ENCODE peak calls at places on chromosome 20, in five cellular contexts. M is IMR-90, Y is heart left ventricle, K is mammary epithelial cell, Q is right atrium auricular region. Z is an unnamed sample.
A peak's percentile ranks its signal among the peaks of the same experiment; 100 is the strongest.

GRCh38 chr20:12555369-12555768 is 453.4 kb upstream of the SPTLC3 start:
- DNase-seq in Q (no peak), Y (no peak), M (no peak), K (no peak), Z (no peak)

GRCh38 chr20:50214226-50215024 is 23.8 kb downstream of the CEBPB start:
- DNase-seq in Q (no peak), K (no peak), M (no peak), Y (no peak), Z (no peak)

GRCh38 chr20:5719861-5720401 is 30.3 kb upstream of the SHLD1 start:
- DNase-seq in M (peak; percentile 65), Q (no peak), K (peak; percentile 37), Y (no peak), Z (no peak)

GRCh38 chr20:51639206-51639832 is 96.8 kb upstream of the NFATC2 start:
- DNase-seq in Q (peak; percentile 78), K (peak; percentile 37), Y (peak; percentile 52), M (peak; percentile 70), Z (peak; percentile 51)

GRCh38 chr20:62691485-62691884 is 17.2 kb upstream of the NTSR1 start:
- DNase-seq in Y (no peak), K (no peak), Q (no peak), M (no peak), Z (no peak)

GRCh38 chr20:43853174-43853803 is 61.4 kb upstream of the TOX2 start:
- DNase-seq in M (peak; percentile 61), Y (no peak), Q (no peak), K (peak; percentile 50), Z (no peak)

GRCh38 chr20:56537997-56538396 is 5.0 kb downstream of the FAM209B start:
- DNase-seq in K (no peak), M (no peak), Y (no peak), Q (no peak), Z (no peak)

GRCh38 chr20:59662161-59662560 is 57.8 kb downstream of the PHACTR3 start:
- DNase-seq in Y (no peak), K (no peak), M (no peak), Q (no peak), Z (no peak)

GRCh38 chr20:58441723-58442122 is 52.7 kb downstream of the VAPB start:
- DNase-seq in Y (no peak), K (no peak), Q (no peak), M (no peak), Z (no peak)

GRCh38 chr20:37901280-37901666 is 1.7 kb upstream of the VSTM2L start:
- DNase-seq in Y (no peak), Q (no peak), M (no peak), K (no peak), Z (no peak)

GRCh38 chr20:37902504-37903313 is at the start of gene VSTM2L:
- DNase-seq in Y (no peak), Q (no peak), M (peak; percentile 47), K (peak; percentile 53), Z (no peak)

GRCh38 chr20:37903317-37904007 is 535 bp downstream of the VSTM2L start:
- DNase-seq in M (no peak), Q (no peak), K (no peak), Y (no peak), Z (no peak)

GRCh38 chr20:37904008-37904675 is 1.2 kb downstream of the VSTM2L start:
- DNase-seq in Q (no peak), K (no peak), Y (no peak), M (no peak), Z (no peak)

GRCh38 chr20:37901667-37902503 is 1.0 kb upstream of the VSTM2L start:
- DNase-seq in Q (no peak), M (peak; percentile 60), Y (no peak), K (peak; percentile 62), Z (no peak)
- H3K4me3 ChIP-seq in Q (peak overlapping the region; percentile 61), M (no peak overlapping the region), Y (peak overlapping the region; percentile 47), K (peak overlapping the region; percentile 35), Z (no peak overlapping the region)

GRCh38 chr20:36243726-36244125 is 7.4 kb downstream of the AAR2 start:
- DNase-seq in Y (no peak), K (no peak), Q (no peak), M (no peak), Z (no peak)

GRCh38 chr20:36238153-36238552 is 1.9 kb downstream of the AAR2 start:
- DNase-seq in Y (no peak), K (no peak), Q (no peak), M (no peak), Z (no peak)

GRCh38 chr20:36238760-36239159 is 2.5 kb downstream of the AAR2 start:
- DNase-seq in M (no peak), Q (no peak), Y (no peak), K (no peak), Z (no peak)

GRCh38 chr20:36240076-36240475 is 3.8 kb downstream of the AAR2 start:
- DNase-seq in K (no peak), M (no peak), Y (no peak), Q (no peak), Z (no peak)

DNA sequence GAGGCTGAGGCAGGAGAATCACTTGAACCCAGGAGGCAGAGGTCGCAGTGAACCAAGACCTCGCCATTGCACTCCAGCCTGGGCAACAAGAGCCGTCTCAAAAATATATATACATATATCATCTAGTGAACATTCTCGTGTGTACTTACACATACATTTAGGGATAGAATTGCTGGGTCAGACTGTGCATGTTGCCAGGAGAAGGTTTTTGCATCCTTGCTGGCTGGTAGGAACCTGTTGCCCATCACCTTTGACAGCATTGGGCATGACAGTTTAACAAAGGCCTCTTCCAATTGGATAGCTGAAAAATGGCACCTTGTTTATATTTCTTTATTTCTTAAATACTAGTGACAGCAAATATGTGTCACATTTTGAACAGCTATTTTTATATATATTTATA is 5.4 kb downstream of the AAR2 start:
- DNase-seq in Y (no peak), M (no peak), K (no peak), Q (no peak), Z (no peak)
- H3K4me3 ChIP-seq in Y (no peak overlapping the region), M (no peak overlapping the region), K (no peak overlapping the region), Q (no peak overlapping the region), Z (no peak overlapping the region)

DNA sequence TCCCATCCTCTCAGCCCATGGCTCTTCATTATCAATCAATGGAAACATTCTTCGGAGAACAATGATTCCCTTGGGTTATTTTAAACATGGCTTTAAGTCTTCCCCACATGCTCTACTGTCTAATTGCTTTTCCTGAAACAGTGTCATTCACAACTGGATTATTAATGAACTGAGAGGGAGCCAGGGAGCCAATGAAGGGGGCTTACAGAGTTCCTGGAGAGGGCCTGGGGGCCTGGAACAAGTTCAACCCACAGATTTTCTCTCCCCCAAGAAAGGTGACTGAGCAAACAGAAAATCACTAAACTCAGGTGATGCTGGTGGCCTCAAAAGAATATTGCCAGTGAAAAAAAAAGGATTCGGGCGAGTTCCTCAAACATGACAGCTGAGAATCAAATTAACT is 1.3 kb upstream of the PPP1R16B start:
- DNase-seq in K (no peak), Q (no peak), Y (no peak), M (no peak), Z (no peak)
- H3K4me3 ChIP-seq in K (no peak overlapping the region), Q (no peak overlapping the region), Y (no peak overlapping the region), M (no peak overlapping the region), Z (peak overlapping the region; percentile 62)

DNA sequence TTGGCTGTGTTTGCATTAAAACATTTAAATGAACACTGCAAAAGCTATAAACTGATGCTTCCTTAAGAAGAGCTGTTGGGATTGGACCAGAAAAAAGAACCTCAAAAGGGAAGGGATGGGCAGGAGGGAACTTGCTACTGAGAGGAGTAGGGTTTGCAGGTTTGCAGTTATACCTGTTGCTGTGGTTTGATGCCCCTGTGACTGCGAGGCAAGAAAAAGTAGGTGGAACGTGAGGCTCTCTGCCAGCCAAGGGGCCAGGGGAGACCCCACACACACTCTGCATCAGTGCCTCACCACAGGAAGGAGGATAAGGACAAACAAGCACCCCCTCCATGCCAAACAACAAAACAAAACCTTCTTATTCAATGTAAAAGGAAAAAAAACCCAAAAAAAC is 197.1 kb downstream of the BCAS1 start:
- DNase-seq in Y (no peak), M (no peak), Q (no peak), K (no peak), Z (no peak)
- H3K4me3 ChIP-seq in Y (peak overlapping the region; percentile 15), M (no peak overlapping the region), Q (no peak overlapping the region), K (no peak overlapping the region), Z (peak overlapping the region; percentile 46)

GRCh38 chr20:36465109-36466080 is 75.9 kb upstream of the MYL9 start:
- DNase-seq in K (peak; percentile 82), Y (peak; percentile 46), M (peak; percentile 88), Q (peak; percentile 86), Z (no peak)
- H3K4me3 ChIP-seq in K (no peak overlapping the region), Y (no peak overlapping the region), M (no peak overlapping the region), Q (no peak overlapping the region), Z (no peak overlapping the region)

DNA sequence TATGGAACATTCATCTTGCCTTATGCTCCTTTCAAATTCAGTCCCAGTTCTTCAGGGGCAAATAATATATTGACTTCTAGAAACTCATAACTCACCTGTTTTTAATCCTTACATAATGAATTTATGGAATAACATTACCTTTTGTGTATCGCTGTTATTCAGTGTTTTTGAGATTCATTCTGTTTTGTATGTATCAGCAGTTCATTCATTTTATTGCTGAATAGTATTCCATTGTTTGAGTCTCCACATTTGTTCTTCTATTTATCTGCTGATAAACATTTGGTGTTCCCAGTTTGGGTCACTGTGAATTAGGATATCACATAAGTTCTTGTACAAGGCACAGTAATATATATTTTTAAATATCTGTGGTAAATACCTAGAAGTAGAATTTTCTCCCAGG is 5.1 kb downstream of the SEMG2 start:
- DNase-seq in K (no peak), Y (no peak), M (no peak), Q (no peak), Z (no peak)
- H3K4me3 ChIP-seq in K (no peak overlapping the region), Y (no peak overlapping the region), M (no peak overlapping the region), Q (no peak overlapping the region), Z (no peak overlapping the region)

DNA sequence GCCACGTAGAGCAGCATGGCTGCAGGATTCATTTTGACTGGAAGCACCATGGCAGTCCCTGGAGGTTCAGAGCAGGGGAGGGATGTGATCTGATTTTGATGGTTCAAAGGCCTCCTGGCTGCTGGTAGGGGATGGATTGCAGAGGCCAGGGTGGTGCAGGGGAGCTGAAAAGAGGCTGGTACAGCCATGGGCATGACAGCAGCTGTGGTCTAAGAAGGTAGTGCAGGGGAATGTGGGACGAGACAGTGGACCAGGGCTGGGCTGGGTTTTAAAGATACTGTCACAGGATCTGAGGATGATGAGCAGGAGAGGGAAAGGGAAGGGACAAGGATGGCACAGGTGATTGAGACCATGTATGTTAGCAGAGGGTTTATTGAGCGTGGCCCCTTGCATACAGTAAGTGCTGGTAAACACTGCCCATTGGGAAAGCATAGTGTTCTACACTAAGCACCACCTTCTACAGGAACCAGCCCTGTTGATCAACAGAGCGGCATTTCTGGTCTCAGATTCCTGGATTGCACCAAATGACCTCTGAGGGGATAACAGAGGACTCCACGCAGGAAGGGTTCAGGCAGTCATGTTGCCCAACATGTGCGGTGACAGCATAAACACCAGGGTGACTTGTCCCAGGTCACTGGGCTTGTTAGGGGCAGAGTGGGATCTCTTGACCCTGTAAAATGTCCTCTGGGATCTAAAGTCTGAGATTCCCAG is 14.5 kb upstream of the SIRPA start:
- DNase-seq in Y (no peak), M (no peak), Q (no peak), K (no peak), Z (no peak)
- H3K4me3 ChIP-seq in Y (no peak overlapping the region), M (no peak overlapping the region), Q (no peak overlapping the region), K (no peak overlapping the region), Z (no peak overlapping the region)